ENCODE peak calls at places on chromosome 13, in seven cellular contexts. One of them, this sample, is unnamed.

GRCh38 chr13:97437729-97438128 is 3.8 kb downstream of the RAP2A start:
- DNase-seq in neural progenitor cell: no peak
- DNase-seq in brain microvascular endothelial cell: no peak
- DNase-seq in endodermal cell: no peak
- DNase-seq in IMR-90: no peak
- DNase-seq in astrocyte of the cerebellum: no peak
- DNase-seq in esophagus squamous epithelium: no peak
- DNase-seq in this sample: no peak

GRCh38 chr13:49240017-49240416 is 7.7 kb upstream of the CDADC1 start:
- DNase-seq in neural progenitor cell: peak
- DNase-seq in brain microvascular endothelial cell: peak
- DNase-seq in endodermal cell: peak
- DNase-seq in IMR-90: peak
- DNase-seq in astrocyte of the cerebellum: peak
- DNase-seq in esophagus squamous epithelium: no peak
- DNase-seq in this sample: no peak

GRCh38 chr13:30175166-30175565 is 132.2 kb downstream of the KATNAL1 start:
- DNase-seq in neural progenitor cell: no peak
- DNase-seq in brain microvascular endothelial cell: no peak
- DNase-seq in endodermal cell: no peak
- DNase-seq in IMR-90: no peak
- DNase-seq in astrocyte of the cerebellum: no peak
- DNase-seq in esophagus squamous epithelium: no peak
- DNase-seq in this sample: no peak

GRCh38 chr13:79796116-79796515 is 315.2 kb downstream of the NDFIP2 start:
- DNase-seq in neural progenitor cell: no peak
- DNase-seq in brain microvascular endothelial cell: no peak
- DNase-seq in endodermal cell: no peak
- DNase-seq in IMR-90: no peak
- DNase-seq in astrocyte of the cerebellum: no peak
- DNase-seq in esophagus squamous epithelium: no peak
- DNase-seq in this sample: no peak

GRCh38 chr13:36548129-36548528 is 115.8 kb downstream of the CCNA1 start:
- DNase-seq in neural progenitor cell: no peak
- DNase-seq in brain microvascular endothelial cell: no peak
- DNase-seq in endodermal cell: no peak
- DNase-seq in IMR-90: no peak
- DNase-seq in astrocyte of the cerebellum: no peak
- DNase-seq in esophagus squamous epithelium: no peak
- DNase-seq in this sample: no peak

GRCh38 chr13:100552755-100553154 is 35.8 kb downstream of the GGACT start:
- DNase-seq in neural progenitor cell: no peak
- DNase-seq in brain microvascular endothelial cell: no peak
- DNase-seq in endodermal cell: no peak
- DNase-seq in IMR-90: no peak
- DNase-seq in astrocyte of the cerebellum: no peak
- DNase-seq in esophagus squamous epithelium: no peak
- DNase-seq in this sample: no peak

GRCh38 chr13:113187263-113187669 is 21.2 kb downstream of the PCID2 start:
- DNase-seq in neural progenitor cell: no peak
- DNase-seq in brain microvascular endothelial cell: peak
- DNase-seq in endodermal cell: peak
- DNase-seq in IMR-90: peak
- DNase-seq in astrocyte of the cerebellum: peak
- DNase-seq in esophagus squamous epithelium: peak
- DNase-seq in this sample: peak

GRCh38 chr13:94303644-94304174 is 175.8 kb downstream of the DCT start:
- DNase-seq in neural progenitor cell: no peak
- DNase-seq in brain microvascular endothelial cell: no peak
- DNase-seq in endodermal cell: no peak
- DNase-seq in IMR-90: no peak
- DNase-seq in astrocyte of the cerebellum: no peak
- DNase-seq in esophagus squamous epithelium: no peak
- DNase-seq in this sample: no peak

GRCh38 chr13:104057851-104058250 is 991.6 kb upstream of the SLC10A2 start:
- DNase-seq in neural progenitor cell: no peak
- DNase-seq in brain microvascular endothelial cell: no peak
- DNase-seq in endodermal cell: no peak
- DNase-seq in IMR-90: no peak
- DNase-seq in astrocyte of the cerebellum: no peak
- DNase-seq in esophagus squamous epithelium: no peak
- DNase-seq in this sample: no peak

GRCh38 chr13:51683537-51684050 is 99.3 kb downstream of the WDFY2 start:
- DNase-seq in neural progenitor cell: no peak
- DNase-seq in brain microvascular endothelial cell: no peak
- DNase-seq in endodermal cell: peak
- DNase-seq in IMR-90: no peak
- DNase-seq in astrocyte of the cerebellum: no peak
- DNase-seq in esophagus squamous epithelium: no peak
- DNase-seq in this sample: no peak

DNA sequence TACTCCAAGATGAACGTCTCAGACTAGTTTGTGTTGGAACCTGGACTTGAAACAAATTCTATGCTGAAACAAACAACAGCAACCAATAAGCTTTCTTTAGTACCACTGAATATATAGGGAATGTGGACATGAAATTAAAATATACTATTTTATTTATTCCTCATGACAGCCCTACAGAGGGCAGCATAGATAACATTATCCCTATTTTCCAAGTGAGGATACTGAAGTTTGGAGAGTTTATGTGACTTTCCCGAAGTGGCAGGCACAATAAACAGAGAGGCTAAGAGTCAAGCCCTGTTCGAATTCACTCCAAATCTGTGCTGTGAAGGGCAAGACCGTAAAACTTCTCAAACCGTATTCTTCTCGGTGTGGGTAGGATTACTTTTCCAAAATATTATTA is 509.9 kb upstream of the GPC6 start:
- DNase-seq in neural progenitor cell: no peak
- DNase-seq in brain microvascular endothelial cell: peak
- DNase-seq in endodermal cell: no peak
- DNase-seq in IMR-90: peak
- DNase-seq in astrocyte of the cerebellum: peak
- DNase-seq in esophagus squamous epithelium: no peak
- DNase-seq in this sample: no peak
- TF ChIP-seq CTCF in neural progenitor cell: peak
- TF ChIP-seq CTCF in brain microvascular endothelial cell: peak
- TF ChIP-seq CTCF in endodermal cell: peak
- TF ChIP-seq CTCF in IMR-90: peak
- TF ChIP-seq CTCF in astrocyte of the cerebellum: peak
- TF ChIP-seq CTCF in esophagus squamous epithelium: no peak
- TF ChIP-seq CTCF in this sample: peak

GRCh38 chr13:99307648-99308339 is 595 bp upstream of the GPR183 start:
- DNase-seq in neural progenitor cell: no peak
- DNase-seq in brain microvascular endothelial cell: peak
- DNase-seq in endodermal cell: peak
- DNase-seq in IMR-90: peak
- DNase-seq in astrocyte of the cerebellum: no peak
- DNase-seq in esophagus squamous epithelium: no peak
- DNase-seq in this sample: no peak
- TF ChIP-seq CTCF in neural progenitor cell: no peak
- TF ChIP-seq CTCF in brain microvascular endothelial cell: no peak
- TF ChIP-seq CTCF in endodermal cell: no peak
- TF ChIP-seq CTCF in IMR-90: no peak
- TF ChIP-seq CTCF in astrocyte of the cerebellum: no peak
- TF ChIP-seq CTCF in esophagus squamous epithelium: no peak
- TF ChIP-seq CTCF in this sample: no peak

DNA sequence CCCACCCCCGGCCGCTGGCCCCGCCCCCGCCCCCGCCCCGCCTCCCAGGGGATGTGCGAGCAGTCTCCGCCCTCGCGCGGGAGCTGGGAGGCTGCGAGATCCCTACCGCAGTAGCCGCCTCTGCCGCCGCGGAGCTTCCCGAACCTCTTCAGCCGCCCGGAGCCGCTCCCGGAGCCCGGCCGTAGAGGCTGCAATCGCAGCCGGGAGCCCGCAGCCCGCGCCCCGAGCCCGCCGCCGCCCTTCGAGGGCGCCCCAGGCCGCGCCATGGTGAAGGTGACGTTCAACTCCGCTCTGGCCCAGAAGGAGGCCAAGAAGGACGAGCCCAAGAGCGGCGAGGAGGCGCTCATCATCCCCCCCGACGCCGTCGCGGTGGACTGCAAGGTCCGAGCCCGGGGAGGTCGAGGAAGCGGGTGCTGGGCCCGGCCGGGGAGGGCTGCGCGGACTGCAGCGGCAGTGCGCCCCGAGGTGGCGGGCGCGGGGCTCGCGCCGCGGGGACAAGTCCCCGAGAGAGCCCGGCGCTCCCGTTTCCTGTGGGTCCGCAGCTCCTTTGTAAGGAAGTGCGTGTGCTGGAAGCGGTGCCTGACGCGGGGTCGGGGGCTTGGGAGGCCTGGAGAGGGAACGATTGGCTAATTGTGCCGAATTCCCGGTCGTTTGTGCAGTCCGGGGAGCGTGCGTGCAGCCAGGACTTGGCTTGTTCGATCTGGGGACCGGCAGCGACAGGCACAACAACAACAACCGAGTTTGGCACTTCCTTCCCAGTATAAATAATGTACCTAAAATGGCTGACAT is at the start of gene ITM2B:
- DNase-seq in neural progenitor cell: peak
- DNase-seq in brain microvascular endothelial cell: peak
- DNase-seq in endodermal cell: no peak
- DNase-seq in IMR-90: peak
- DNase-seq in astrocyte of the cerebellum: no peak
- DNase-seq in esophagus squamous epithelium: peak
- DNase-seq in this sample: no peak
- TF ChIP-seq CTCF in neural progenitor cell: peak
- TF ChIP-seq CTCF in brain microvascular endothelial cell: peak
- TF ChIP-seq CTCF in endodermal cell: peak
- TF ChIP-seq CTCF in IMR-90: peak
- TF ChIP-seq CTCF in astrocyte of the cerebellum: peak
- TF ChIP-seq CTCF in esophagus squamous epithelium: peak
- TF ChIP-seq CTCF in this sample: peak

DNA sequence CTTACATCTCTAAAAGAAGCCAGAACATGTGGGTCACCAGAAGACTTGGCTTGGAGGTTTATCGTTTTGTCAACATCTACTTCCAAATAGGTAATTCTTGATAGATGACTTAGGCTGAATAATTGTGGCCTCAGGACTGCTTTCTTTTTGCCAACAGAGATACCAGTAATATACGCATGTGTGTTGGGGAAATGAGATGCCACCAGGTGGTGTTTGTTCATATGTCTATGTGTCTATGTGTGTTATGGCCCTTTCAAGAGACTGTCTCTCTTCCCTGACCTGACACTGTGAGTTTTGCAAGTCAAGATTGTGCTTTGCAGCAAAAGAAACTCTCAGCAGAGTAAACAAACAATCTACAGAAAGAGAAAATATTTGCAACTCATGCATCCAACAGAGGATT is 31.6 kb upstream of the METTL21C start:
- DNase-seq in neural progenitor cell: no peak
- DNase-seq in brain microvascular endothelial cell: no peak
- DNase-seq in endodermal cell: no peak
- DNase-seq in IMR-90: no peak
- DNase-seq in astrocyte of the cerebellum: no peak
- DNase-seq in esophagus squamous epithelium: no peak
- DNase-seq in this sample: no peak
- TF ChIP-seq CTCF in neural progenitor cell: no peak
- TF ChIP-seq CTCF in brain microvascular endothelial cell: no peak
- TF ChIP-seq CTCF in endodermal cell: no peak
- TF ChIP-seq CTCF in IMR-90: no peak
- TF ChIP-seq CTCF in astrocyte of the cerebellum: no peak
- TF ChIP-seq CTCF in esophagus squamous epithelium: no peak
- TF ChIP-seq CTCF in this sample: no peak

DNA sequence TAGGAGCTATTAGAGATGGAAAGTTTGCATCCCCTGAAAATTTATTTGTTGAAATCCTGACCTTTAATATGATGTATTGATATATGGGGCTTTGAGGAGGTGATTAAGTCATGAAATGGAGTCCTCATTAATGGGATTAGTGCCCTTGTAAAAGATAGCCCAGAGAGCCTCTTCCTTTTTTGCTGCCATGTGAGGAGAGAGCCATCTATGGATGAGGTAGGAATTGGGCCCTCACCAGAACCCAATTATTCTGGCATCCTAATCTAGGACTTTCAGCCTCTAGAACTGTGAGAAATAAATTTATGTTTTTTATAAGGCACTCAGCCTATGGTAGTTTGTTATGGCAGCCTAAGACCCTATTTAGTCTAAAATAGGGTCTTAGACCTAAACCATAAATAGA is 250.2 kb upstream of the SLITRK1 start:
- DNase-seq in neural progenitor cell: no peak
- DNase-seq in brain microvascular endothelial cell: no peak
- DNase-seq in endodermal cell: no peak
- DNase-seq in IMR-90: no peak
- DNase-seq in astrocyte of the cerebellum: no peak
- DNase-seq in esophagus squamous epithelium: no peak
- DNase-seq in this sample: no peak
- TF ChIP-seq CTCF in neural progenitor cell: peak
- TF ChIP-seq CTCF in brain microvascular endothelial cell: no peak
- TF ChIP-seq CTCF in endodermal cell: no peak
- TF ChIP-seq CTCF in IMR-90: no peak
- TF ChIP-seq CTCF in astrocyte of the cerebellum: no peak
- TF ChIP-seq CTCF in esophagus squamous epithelium: no peak
- TF ChIP-seq CTCF in this sample: no peak

GRCh38 chr13:47794963-47795362 is 206.1 kb downstream of the SUCLA2 start:
- DNase-seq in neural progenitor cell: no peak
- DNase-seq in brain microvascular endothelial cell: peak
- DNase-seq in endodermal cell: no peak
- DNase-seq in IMR-90: peak
- DNase-seq in astrocyte of the cerebellum: no peak
- DNase-seq in esophagus squamous epithelium: no peak
- DNase-seq in this sample: no peak
- TF ChIP-seq CTCF in neural progenitor cell: peak
- TF ChIP-seq CTCF in brain microvascular endothelial cell: peak
- TF ChIP-seq CTCF in endodermal cell: peak
- TF ChIP-seq CTCF in IMR-90: peak
- TF ChIP-seq CTCF in astrocyte of the cerebellum: peak
- TF ChIP-seq CTCF in esophagus squamous epithelium: peak
- TF ChIP-seq CTCF in this sample: peak

GRCh38 chr13:38872693-38873092 is 117.9 kb downstream of the STOML3 start:
- DNase-seq in neural progenitor cell: peak
- DNase-seq in brain microvascular endothelial cell: no peak
- DNase-seq in endodermal cell: peak
- DNase-seq in IMR-90: peak
- DNase-seq in astrocyte of the cerebellum: peak
- DNase-seq in esophagus squamous epithelium: no peak
- DNase-seq in this sample: no peak
- TF ChIP-seq CTCF in neural progenitor cell: peak
- TF ChIP-seq CTCF in brain microvascular endothelial cell: peak
- TF ChIP-seq CTCF in endodermal cell: peak
- TF ChIP-seq CTCF in IMR-90: peak
- TF ChIP-seq CTCF in astrocyte of the cerebellum: peak
- TF ChIP-seq CTCF in esophagus squamous epithelium: no peak
- TF ChIP-seq CTCF in this sample: peak

DNA sequence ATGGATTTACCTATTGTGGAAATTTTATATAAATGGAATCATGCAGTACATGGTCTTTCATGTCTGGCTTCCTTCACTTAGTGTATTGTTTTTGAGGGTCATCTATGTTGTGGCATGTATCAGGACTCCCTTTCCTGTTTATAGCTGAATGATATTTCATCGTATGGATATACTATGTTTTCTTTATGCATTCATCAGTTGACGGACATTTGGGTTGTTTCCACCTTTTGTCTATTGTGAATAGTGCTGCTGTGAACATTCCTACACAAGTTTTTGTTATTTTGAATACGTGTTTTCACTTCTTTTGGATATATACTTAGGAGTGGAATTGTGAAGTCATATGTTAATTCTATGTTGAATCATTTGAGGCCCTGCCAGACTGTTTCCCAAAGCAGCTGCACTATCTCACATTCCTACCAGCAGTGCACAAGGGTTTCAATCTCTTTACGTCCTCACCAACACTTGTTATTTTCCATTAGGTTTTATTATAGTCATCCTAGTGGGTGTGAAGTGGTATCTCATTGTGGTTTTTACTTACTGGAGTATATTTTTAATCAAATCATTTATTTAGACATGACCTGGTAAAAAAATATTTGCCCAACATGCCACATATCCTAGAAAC is 262.7 kb downstream of the DLEU7 start:
- DNase-seq in neural progenitor cell: no peak
- DNase-seq in brain microvascular endothelial cell: peak
- DNase-seq in endodermal cell: no peak
- DNase-seq in IMR-90: peak
- DNase-seq in astrocyte of the cerebellum: peak
- DNase-seq in esophagus squamous epithelium: no peak
- DNase-seq in this sample: no peak
- TF ChIP-seq CTCF in neural progenitor cell: no peak
- TF ChIP-seq CTCF in brain microvascular endothelial cell: peak
- TF ChIP-seq CTCF in endodermal cell: no peak
- TF ChIP-seq CTCF in IMR-90: peak
- TF ChIP-seq CTCF in astrocyte of the cerebellum: peak
- TF ChIP-seq CTCF in esophagus squamous epithelium: no peak
- TF ChIP-seq CTCF in this sample: no peak

This sample was measured in AG09319.